ENCODE peak calls at places on chromosomes 7 and 10, in four cellular contexts. M is fibroblast of lung, O is cardiac muscle cell, E is mammary epithelial cell. L is an unnamed sample. For H3K4me1 and H3K9me3, the result is how much of the 10 kb centered on the place peaks cover.

GRCh38 chr7:106486331-106486730 is 174.6 kb downstream of the CCDC71L start:
- DNase-seq in O (no peak), E (peak), M (peak), L (no peak)

GRCh38 chr10:130214431-130214830 is 78.2 kb downstream of the GLRX3 start:
- DNase-seq in M (no peak), E (no peak), O (no peak), L (no peak)

GRCh38 chr7:1761097-1761496 is 91.0 kb downstream of the ELFN1 start:
- DNase-seq in O (no peak), M (no peak), E (no peak), L (no peak)

GRCh38 chr10:8473205-8473604 is 418.7 kb downstream of the GATA3 start:
- DNase-seq in M (peak), O (no peak), E (no peak), L (peak)

GRCh38 chr7:144384071-144384470 is 19.4 kb downstream of the NOBOX start:
- DNase-seq in M (peak), E (peak), O (no peak), L (no peak)

GRCh38 chr10:49312291-49312869 is 13.4 kb downstream of the C10orf71 start:
- DNase-seq in E (no peak), O (peak), M (no peak), L (no peak)

GRCh38 chr7:12281026-12281425 is 69.9 kb downstream of the TMEM106B start:
- DNase-seq in O (no peak), E (peak), M (peak), L (no peak)

GRCh38 chr7:149822353-149822943 is 15.7 kb upstream of the ZNF862 start:
- DNase-seq in M (no peak), O (no peak), E (no peak), L (no peak)

GRCh38 chr7:92769844-92770243 is 66.5 kb downstream of the CDK6 start:
- DNase-seq in O (no peak), M (no peak), E (no peak), L (no peak)

GRCh38 chr7:15086171-15086745 is 183.7 kb upstream of the DGKB start:
- DNase-seq in E (no peak), M (peak), O (no peak), L (no peak)

GRCh38 chr10:317219-317868 is 182.1 kb downstream of the ZMYND11 start:
- DNase-seq in M (peak), E (no peak), O (no peak), L (no peak)

GRCh38 chr7:103343758-103344452 is 662 bp downstream of the DNAJC2 start:
- DNase-seq in E (peak), M (peak), O (peak), L (peak)

GRCh38 chr7:1009747-1010146 is 26.8 kb downstream of the CYP2W1 start:
- DNase-seq in M (no peak), E (no peak), O (no peak), L (no peak)

GRCh38 chr10:42962902-42963231 is 114.0 kb upstream of the RET start:
- DNase-seq in E (no peak), M (no peak), O (no peak), L (no peak)
- H3K4me1 ChIP-seq in E (under half), M (under half), O (under half), L (under half)

DNA sequence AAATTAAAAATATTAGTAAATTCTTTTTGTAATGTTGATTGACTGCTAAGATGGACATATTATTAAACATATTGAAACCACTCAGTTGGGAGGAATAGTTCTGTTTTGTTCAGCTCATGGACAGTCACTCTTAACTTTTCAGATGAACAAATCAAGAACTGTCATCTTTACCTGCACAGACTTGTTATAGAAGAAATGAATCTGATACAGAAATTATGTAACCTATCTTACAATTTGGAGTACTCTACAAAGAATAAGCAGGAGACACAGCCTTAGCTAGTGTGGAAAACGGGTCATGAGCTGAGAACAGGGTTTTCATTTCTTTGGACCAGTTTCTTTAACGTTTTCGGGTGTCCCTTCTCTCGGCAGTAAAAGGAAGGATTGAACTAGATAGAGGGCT is 1.2 kb upstream of the ANLN start:
- DNase-seq in M (no peak), E (peak), O (no peak), L (no peak)
- H3K4me3 ChIP-seq in M (no peak), E (no peak), O (no peak), L (no peak)

GRCh38 chr10:133441780-133442179 is 12.0 kb upstream of the SCART1 start:
- DNase-seq in M (no peak), O (no peak), E (no peak), L (no peak)
- H3K9me3 ChIP-seq in M (under half), O (under half), E (under half), L (under half)

GRCh38 chr7:131068604-131069021 is 259.1 kb upstream of the MKLN1 start:
- DNase-seq in O (no peak), E (no peak), M (peak), L (no peak)
- H3K4me1 ChIP-seq in O (under half), E (under half), M (under half), L (under half)

GRCh38 chr10:119007211-119007574 is 22.3 kb upstream of the NANOS1 start:
- DNase-seq in E (no peak), M (no peak), O (no peak), L (no peak)
- H3K4me3 ChIP-seq in E (no peak), M (no peak), O (no peak), L (no peak)

GRCh38 chr10:82544377-82544776 is 669.4 kb downstream of the NRG3 start:
- DNase-seq in M (no peak), E (no peak), O (no peak), L (no peak)
- H3K9me3 ChIP-seq in M (under half), E (under half), O (under half), L (under half)

GRCh38 chr10:61987537-61987936 is 86.0 kb downstream of the ARID5B start:
- DNase-seq in M (no peak), O (no peak), E (no peak), L (no peak)

GRCh38 chr10:61986357-61986756 is 84.9 kb downstream of the ARID5B start:
- DNase-seq in O (no peak), E (no peak), M (no peak), L (no peak)

GRCh38 chr10:61989995-61990760 is 88.7 kb downstream of the ARID5B start:
- DNase-seq in E (no peak), O (no peak), M (no peak), L (no peak)

GRCh38 chr10:61986788-61987187 is 85.3 kb downstream of the ARID5B start:
- DNase-seq in M (no peak), E (no peak), O (no peak), L (no peak)

GRCh38 chr10:61987951-61988379 is 86.5 kb downstream of the ARID5B start:
- DNase-seq in M (no peak), O (no peak), E (no peak), L (no peak)
- H3K4me1 ChIP-seq in M (under half), O (under half), E (under half), L (under half)

L was measured in effector memory CD4-positive, alpha-beta T cell.